ENCODE peak calls at places on chromosomes 6 and 20, in four cellular contexts. K is spleen, V is adrenal gland, F is uterus. R is an unnamed sample.

GRCh38 chr6:32814145-32814544 is 2.7 kb downstream of the HLA-DOB start:
- DNase-seq in K (no peak), V (no peak), F (no peak), R (no peak)

GRCh38 chr20:17721802-17722486 is 22.2 kb downstream of the BANF2 start:
- DNase-seq in K (no peak), V (no peak), F (no peak), R (peak; percentile 30)

GRCh38 chr6:37942606-37943376 is 123.3 kb downstream of the ZFAND3 start:
- DNase-seq in K (no peak), V (no peak), F (no peak), R (no peak)

GRCh38 chr6:3341467-3341866 is 82.7 kb downstream of the PSMG4 start:
- DNase-seq in K (no peak), V (peak; percentile 60), F (no peak), R (no peak)

GRCh38 chr6:45002390-45002789 is 325.7 kb upstream of the RUNX2 start:
- DNase-seq in K (no peak), V (no peak), F (no peak), R (no peak)

GRCh38 chr6:436308-437041 is 44.9 kb downstream of the IRF4 start:
- DNase-seq in K (peak; percentile 59), V (no peak), F (no peak), R (no peak)

GRCh38 chr6:15577550-15578171 is 85.2 kb downstream of the DTNBP1 start:
- DNase-seq in K (no peak), V (no peak), F (no peak), R (no peak)

GRCh38 chr6:12909828-12910227 is 193.3 kb downstream of the PHACTR1 start:
- DNase-seq in K (no peak), V (no peak), F (no peak), R (no peak)

GRCh38 chr20:49584418-49585382 is 16.8 kb upstream of the PTGIS start:
- DNase-seq in K (no peak), V (no peak), F (no peak), R (peak; percentile 51)

GRCh38 chr20:24698189-24698588 is 228.8 kb downstream of the SYNDIG1 start:
- DNase-seq in K (no peak), V (peak; percentile 36), F (no peak), R (no peak)

GRCh38 chr6:54238407-54238806 is 69.8 kb upstream of the TINAG start:
- DNase-seq in K (no peak), V (no peak), F (no peak), R (no peak)

GRCh38 chr6:7137335-7138106 is 29.8 kb downstream of the RREB1 start:
- DNase-seq in K (peak; percentile 85), V (peak; percentile 84), F (peak; percentile 50), R (peak; percentile 61)

GRCh38 chr6:132209351-132209750 is 191.9 kb downstream of the MOXD1 start:
- DNase-seq in K (no peak), V (no peak), F (no peak), R (no peak)

GRCh38 chr6:49570474-49571079 is 20.1 kb downstream of the C6orf141 start:
- DNase-seq in K (no peak), V (no peak), F (no peak), R (no peak)

GRCh38 chr6:52063584-52064400 is 23.6 kb downstream of the PKHD1 start:
- DNase-seq in K (no peak), V (peak; percentile 55), F (no peak), R (peak; percentile 56)

GRCh38 chr6:13404115-13404891 is 76.0 kb upstream of the TBC1D7 start:
- DNase-seq in K (no peak), V (peak; percentile 52), F (no peak), R (no peak)

GRCh38 chr20:21509597-21510331 is 4.1 kb downstream of the NKX2-2 start:
- DNase-seq in K (no peak), V (no peak), F (no peak), R (no peak)
- H3K4me3 ChIP-seq in K (peak overlapping the region; percentile 65), V (peak overlapping the region; percentile 43), F (no peak overlapping the region), R (no peak overlapping the region)

GRCh38 chr6:31202259-31203166 is 32.0 kb upstream of the POU5F1 start:
- DNase-seq in K (peak; percentile 76), V (no peak), F (no peak), R (no peak)

GRCh38 chr6:31203345-31203979 is 33.0 kb upstream of the POU5F1 start:
- DNase-seq in K (no peak), V (no peak), F (no peak), R (peak; percentile 55)

GRCh38 chr6:31205638-31206037 is 35.2 kb upstream of the POU5F1 start:
- DNase-seq in K (no peak), V (no peak), F (no peak), R (no peak)

GRCh38 chr6:31208506-31208905 is 38.0 kb upstream of the POU5F1 start:
- DNase-seq in K (no peak), V (peak; percentile 62), F (no peak), R (no peak)

DNA sequence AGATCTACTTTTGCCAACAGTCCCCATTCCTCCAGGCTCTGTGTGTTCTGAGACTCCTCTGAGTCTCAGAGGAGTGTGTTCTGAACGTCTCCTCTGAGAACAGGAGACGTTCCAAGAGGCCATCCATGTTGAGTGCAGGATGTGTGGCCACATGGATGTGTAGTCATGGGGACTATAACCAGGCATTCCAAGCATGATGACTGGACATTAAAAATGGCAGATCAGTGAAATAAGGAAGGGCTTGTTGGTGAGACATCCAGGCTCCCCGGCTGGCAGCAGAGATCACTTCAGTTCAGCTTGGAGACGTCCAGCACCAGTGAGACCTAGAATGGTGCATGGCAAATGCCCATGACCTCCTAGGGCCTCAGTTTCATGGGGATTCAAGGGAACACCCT is 34.3 kb upstream of the POU5F1 start:
- DNase-seq in K (no peak), V (no peak), F (no peak), R (no peak)
- TF ChIP-seq POLR2A in K (no peak), V (no peak), F (no peak), R (no peak)

GRCh38 chr6:36492092-36492491 is 49.3 kb downstream of the KCTD20 start:
- DNase-seq in K (no peak), V (no peak), F (no peak), R (no peak)

GRCh38 chr6:36495086-36495485 is 52.2 kb downstream of the STK38 start:
- DNase-seq in K (no peak), V (no peak), F (no peak), R (peak; percentile 44)

GRCh38 chr6:36493859-36494258 is 51.1 kb downstream of the KCTD20 start:
- DNase-seq in K (no peak), V (no peak), F (no peak), R (no peak)

GRCh38 chr6:36491378-36491965 is 48.7 kb downstream of the KCTD20 start:
- DNase-seq in K (no peak), V (no peak), F (no peak), R (no peak)

GRCh38 chr6:36492621-36493020 is 49.8 kb downstream of the KCTD20 start:
- DNase-seq in K (no peak), V (no peak), F (no peak), R (no peak)
- H3K36me3 ChIP-seq in K (peaks cover 38% of the 10 kb centered on the region), V (peaks cover 22% of the 10 kb centered on the region), F (no peaks in the 10 kb centered on the region), R (no peaks in the 10 kb centered on the region)

GRCh38 chr6:111942561-111942960 is 69.3 kb upstream of the FYN start:
- DNase-seq in K (no peak), V (no peak), F (no peak), R (no peak)

GRCh38 chr6:111943723-111944122 is 70.5 kb upstream of the FYN start:
- DNase-seq in K (no peak), V (no peak), F (no peak), R (no peak)

GRCh38 chr6:111941686-111942330 is 68.6 kb upstream of the FYN start:
- DNase-seq in K (no peak), V (no peak), F (no peak), R (no peak)

GRCh38 chr6:111943273-111943672 is 70.0 kb upstream of the FYN start:
- DNase-seq in K (no peak), V (no peak), F (no peak), R (no peak)

GRCh38 chr6:111944541-111944940 is 71.3 kb upstream of the FYN start:
- DNase-seq in K (no peak), V (no peak), F (no peak), R (no peak)
- H3K4me3 ChIP-seq in K (no peak overlapping the region), V (no peak overlapping the region), F (no peak overlapping the region), R (no peak overlapping the region)

GRCh38 chr20:39049684-39050554 is 87.8 kb downstream of the DHX35 start:
- DNase-seq in K (peak; percentile 95), V (peak; percentile 85), F (peak; percentile 79), R (peak; percentile 84)
- TF ChIP-seq POLR2A in K (no peak), V (no peak), F (no peak), R (no peak)

DNA sequence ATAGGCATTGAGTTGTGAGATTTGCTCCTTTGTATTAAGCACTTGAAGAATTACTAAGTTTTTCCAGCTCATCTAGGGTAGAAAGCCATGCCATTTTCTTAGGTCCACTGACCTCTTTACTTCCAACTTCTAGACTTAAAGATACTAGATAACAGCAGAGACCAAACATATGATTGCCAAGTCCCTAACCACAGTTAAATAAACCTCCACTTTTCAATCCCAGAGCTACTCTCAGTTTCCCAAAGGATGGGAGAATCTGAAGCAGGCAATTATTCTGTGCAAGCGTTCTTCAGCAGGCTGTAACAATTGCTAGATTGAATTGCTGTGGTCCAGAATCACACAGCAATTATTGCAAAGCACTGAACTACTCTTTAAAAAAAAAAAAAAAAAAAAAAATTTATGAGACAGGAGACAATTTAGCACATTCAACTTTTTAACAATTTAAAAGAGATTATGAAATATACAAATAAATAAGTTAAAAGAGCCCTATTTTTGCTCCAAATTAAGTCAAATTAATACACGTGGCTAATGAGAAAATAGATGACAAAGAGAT is 104.0 kb upstream of the PRSS16 start:
- DNase-seq in K (no peak), V (no peak), F (no peak), R (no peak)
- H3K36me3 ChIP-seq in K (peaks cover 8% of the 10 kb centered on the region), V (no peaks in the 10 kb centered on the region), F (no peaks in the 10 kb centered on the region), R (no peaks in the 10 kb centered on the region)